ENCODE peak calls at places on chromosome 21, in six cellular contexts. One of them, this sample, is unnamed.

GRCh38 chr21:35045539-35046222 is 3.4 kb downstream of the RUNX1 start:
- DNase-seq in breast epithelium: no peak
- DNase-seq in heart right ventricle: no peak
- DNase-seq in H7: no peak
- DNase-seq in tibial nerve: no peak
- DNase-seq in left ventricle myocardium inferior: no peak
- DNase-seq in this sample: no peak

GRCh38 chr21:42631142-42631541 is 22.3 kb upstream of the PDE9A start:
- DNase-seq in breast epithelium: peak
- DNase-seq in heart right ventricle: no peak
- DNase-seq in H7: no peak
- DNase-seq in tibial nerve: no peak
- DNase-seq in left ventricle myocardium inferior: no peak
- DNase-seq in this sample: no peak

GRCh38 chr21:16502273-16502672 is 772.5 kb downstream of the USP25 start:
- DNase-seq in breast epithelium: no peak
- DNase-seq in heart right ventricle: no peak
- DNase-seq in H7: no peak
- DNase-seq in tibial nerve: no peak
- DNase-seq in left ventricle myocardium inferior: no peak
- DNase-seq in this sample: no peak

GRCh38 chr21:46557919-46558392 is 46.9 kb downstream of the S100B start:
- DNase-seq in breast epithelium: no peak
- DNase-seq in heart right ventricle: no peak
- DNase-seq in H7: peak
- DNase-seq in tibial nerve: no peak
- DNase-seq in left ventricle myocardium inferior: no peak
- DNase-seq in this sample: no peak

GRCh38 chr21:38148046-38148445 is 108.7 kb upstream of the KCNJ15 start:
- DNase-seq in breast epithelium: no peak
- DNase-seq in heart right ventricle: no peak
- DNase-seq in H7: no peak
- DNase-seq in tibial nerve: no peak
- DNase-seq in left ventricle myocardium inferior: no peak
- DNase-seq in this sample: no peak

GRCh38 chr21:37532868-37533780 is 166.6 kb downstream of the DYRK1A start:
- DNase-seq in breast epithelium: no peak
- DNase-seq in heart right ventricle: no peak
- DNase-seq in H7: no peak
- DNase-seq in tibial nerve: no peak
- DNase-seq in left ventricle myocardium inferior: no peak
- DNase-seq in this sample: no peak

GRCh38 chr21:46111193-46111571 is 13.3 kb downstream of the COL6A2 start:
- DNase-seq in breast epithelium: peak
- DNase-seq in heart right ventricle: peak
- DNase-seq in H7: no peak
- DNase-seq in tibial nerve: no peak
- DNase-seq in left ventricle myocardium inferior: no peak
- DNase-seq in this sample: no peak

GRCh38 chr21:16569679-16570078 is 839.9 kb downstream of the USP25 start:
- DNase-seq in breast epithelium: no peak
- DNase-seq in heart right ventricle: no peak
- DNase-seq in H7: no peak
- DNase-seq in tibial nerve: no peak
- DNase-seq in left ventricle myocardium inferior: no peak
- DNase-seq in this sample: no peak

GRCh38 chr21:34606621-34607020 is 8.3 kb downstream of the RCAN1 start:
- DNase-seq in breast epithelium: no peak
- DNase-seq in heart right ventricle: no peak
- DNase-seq in H7: no peak
- DNase-seq in tibial nerve: no peak
- DNase-seq in left ventricle myocardium inferior: no peak
- DNase-seq in this sample: peak

GRCh38 chr21:40770435-40771055 is 76.4 kb downstream of the DSCAM start:
- DNase-seq in breast epithelium: no peak
- DNase-seq in heart right ventricle: no peak
- DNase-seq in H7: no peak
- DNase-seq in tibial nerve: no peak
- DNase-seq in left ventricle myocardium inferior: no peak
- DNase-seq in this sample: peak

GRCh38 chr21:29558331-29558730 is 259.6 kb downstream of the BACH1 start:
- DNase-seq in breast epithelium: no peak
- DNase-seq in heart right ventricle: no peak
- DNase-seq in H7: no peak
- DNase-seq in tibial nerve: no peak
- DNase-seq in left ventricle myocardium inferior: no peak
- DNase-seq in this sample: no peak

GRCh38 chr21:29135481-29135880 is 5.0 kb downstream of the MAP3K7CL start:
- DNase-seq in breast epithelium: no peak
- DNase-seq in heart right ventricle: no peak
- DNase-seq in H7: no peak
- DNase-seq in tibial nerve: no peak
- DNase-seq in left ventricle myocardium inferior: no peak
- DNase-seq in this sample: no peak

GRCh38 chr21:31557421-31557955 is 102.0 kb upstream of the SOD1 start:
- DNase-seq in breast epithelium: no peak
- DNase-seq in heart right ventricle: no peak
- DNase-seq in H7: no peak
- DNase-seq in tibial nerve: no peak
- DNase-seq in left ventricle myocardium inferior: no peak
- DNase-seq in this sample: no peak

GRCh38 chr21:31558839-31559367 is 100.6 kb upstream of the SOD1 start:
- DNase-seq in breast epithelium: peak
- DNase-seq in heart right ventricle: peak
- DNase-seq in H7: peak
- DNase-seq in tibial nerve: peak
- DNase-seq in left ventricle myocardium inferior: peak
- DNase-seq in this sample: no peak

GRCh38 chr21:31557956-31558838 is 101.3 kb upstream of the SOD1 start:
- DNase-seq in breast epithelium: no peak
- DNase-seq in heart right ventricle: no peak
- DNase-seq in H7: peak
- DNase-seq in tibial nerve: no peak
- DNase-seq in left ventricle myocardium inferior: no peak
- DNase-seq in this sample: no peak

GRCh38 chr21:31559368-31560119 is 99.9 kb upstream of the SOD1 start:
- DNase-seq in breast epithelium: peak
- DNase-seq in heart right ventricle: peak
- DNase-seq in H7: peak
- DNase-seq in tibial nerve: peak
- DNase-seq in left ventricle myocardium inferior: peak
- DNase-seq in this sample: no peak

DNA sequence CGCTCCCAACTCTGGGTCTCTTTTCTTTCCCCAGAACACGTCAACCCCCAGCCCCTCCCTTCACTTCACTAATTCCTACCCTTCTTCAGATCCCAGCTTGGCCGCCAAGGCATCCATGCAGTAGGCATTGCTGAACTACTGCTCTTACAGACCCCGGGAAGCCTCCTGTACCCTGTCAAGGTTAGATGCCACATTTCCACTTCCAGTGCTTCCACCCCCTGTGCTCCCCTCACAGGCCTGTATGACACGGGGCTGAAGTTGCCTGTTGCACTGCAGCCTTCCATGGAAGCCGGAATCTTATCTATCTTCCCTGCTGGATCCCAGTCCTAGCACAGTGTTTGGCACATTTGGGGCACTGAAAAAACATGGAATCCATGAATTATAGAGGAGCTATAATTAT is 99.0 kb upstream of the SOD1 start:
- DNase-seq in breast epithelium: no peak
- DNase-seq in heart right ventricle: no peak
- DNase-seq in H7: no peak
- DNase-seq in tibial nerve: no peak
- DNase-seq in left ventricle myocardium inferior: no peak
- DNase-seq in this sample: no peak
- H3K4me3 ChIP-seq in breast epithelium: no peak
- H3K4me3 ChIP-seq in heart right ventricle: no peak
- H3K4me3 ChIP-seq in H7: no peak
- H3K4me3 ChIP-seq in tibial nerve: no peak
- H3K4me3 ChIP-seq in left ventricle myocardium inferior: no peak
- H3K4me3 ChIP-seq in this sample: no peak

GRCh38 chr21:27108228-27108627 is 141.3 kb upstream of the ADAMTS5 start:
- DNase-seq in breast epithelium: no peak
- DNase-seq in heart right ventricle: no peak
- DNase-seq in H7: no peak
- DNase-seq in tibial nerve: no peak
- DNase-seq in left ventricle myocardium inferior: no peak
- DNase-seq in this sample: no peak

GRCh38 chr21:27101533-27101932 is 134.6 kb upstream of the ADAMTS5 start:
- DNase-seq in breast epithelium: no peak
- DNase-seq in heart right ventricle: no peak
- DNase-seq in H7: no peak
- DNase-seq in tibial nerve: no peak
- DNase-seq in left ventricle myocardium inferior: no peak
- DNase-seq in this sample: no peak

GRCh38 chr21:27104749-27105439 is 138.0 kb upstream of the ADAMTS5 start:
- DNase-seq in breast epithelium: no peak
- DNase-seq in heart right ventricle: no peak
- DNase-seq in H7: no peak
- DNase-seq in tibial nerve: no peak
- DNase-seq in left ventricle myocardium inferior: no peak
- DNase-seq in this sample: no peak
- H3K4me3 ChIP-seq in breast epithelium: no peak
- H3K4me3 ChIP-seq in heart right ventricle: no peak
- H3K4me3 ChIP-seq in H7: no peak
- H3K4me3 ChIP-seq in tibial nerve: no peak
- H3K4me3 ChIP-seq in left ventricle myocardium inferior: no peak
- H3K4me3 ChIP-seq in this sample: no peak

DNA sequence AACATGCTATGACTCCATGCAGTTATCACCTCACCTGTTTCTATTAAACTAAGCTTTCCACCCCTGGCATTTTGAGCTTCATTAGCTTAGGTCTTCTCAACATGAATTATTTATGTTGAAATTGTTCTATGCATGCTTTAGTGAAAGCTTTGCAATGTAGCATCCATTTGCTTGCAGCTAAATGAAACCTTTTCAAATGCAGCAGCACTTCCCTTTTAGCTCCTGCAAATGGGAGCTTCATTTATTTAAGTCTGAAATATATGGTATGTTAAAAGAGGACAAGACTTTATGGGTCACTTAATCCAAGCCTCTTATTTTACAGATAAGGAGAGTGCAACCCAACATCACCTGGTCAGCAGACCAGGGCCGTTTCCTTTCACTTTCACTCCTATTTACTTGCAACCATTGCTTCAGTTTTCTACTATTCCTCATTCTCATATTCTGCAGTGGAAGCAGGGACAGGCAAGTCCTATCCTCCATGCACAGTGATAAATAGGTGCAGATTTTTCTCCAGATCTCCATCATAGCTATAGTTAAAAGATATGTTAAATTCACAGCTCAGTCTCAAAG is 56.4 kb upstream of the SAMSN1 start:
- DNase-seq in breast epithelium: no peak
- DNase-seq in heart right ventricle: no peak
- DNase-seq in H7: no peak
- DNase-seq in tibial nerve: no peak
- DNase-seq in left ventricle myocardium inferior: no peak
- DNase-seq in this sample: no peak
- H3K4me3 ChIP-seq in breast epithelium: no peak
- H3K4me3 ChIP-seq in heart right ventricle: no peak
- H3K4me3 ChIP-seq in H7: no peak
- H3K4me3 ChIP-seq in tibial nerve: peak
- H3K4me3 ChIP-seq in left ventricle myocardium inferior: no peak
- H3K4me3 ChIP-seq in this sample: no peak

GRCh38 chr21:33069645-33069993 is 322 bp upstream of the OLIG1 start:
- DNase-seq in breast epithelium: no peak
- DNase-seq in heart right ventricle: no peak
- DNase-seq in H7: no peak
- DNase-seq in tibial nerve: no peak
- DNase-seq in left ventricle myocardium inferior: no peak
- DNase-seq in this sample: no peak
- H3K4me3 ChIP-seq in breast epithelium: peak
- H3K4me3 ChIP-seq in heart right ventricle: peak
- H3K4me3 ChIP-seq in H7: no peak
- H3K4me3 ChIP-seq in tibial nerve: peak
- H3K4me3 ChIP-seq in left ventricle myocardium inferior: peak
- H3K4me3 ChIP-seq in this sample: peak

GRCh38 chr21:44285547-44285992 is at the start of gene AIRE:
- DNase-seq in breast epithelium: no peak
- DNase-seq in heart right ventricle: no peak
- DNase-seq in H7: peak
- DNase-seq in tibial nerve: no peak
- DNase-seq in left ventricle myocardium inferior: no peak
- DNase-seq in this sample: no peak
- H3K4me3 ChIP-seq in breast epithelium: peak
- H3K4me3 ChIP-seq in heart right ventricle: peak
- H3K4me3 ChIP-seq in H7: peak
- H3K4me3 ChIP-seq in tibial nerve: peak
- H3K4me3 ChIP-seq in left ventricle myocardium inferior: peak
- H3K4me3 ChIP-seq in this sample: no peak

GRCh38 chr21:44523567-44524181 is 16.3 kb downstream of the KRTAP10-1 start:
- DNase-seq in breast epithelium: no peak
- DNase-seq in heart right ventricle: no peak
- DNase-seq in H7: no peak
- DNase-seq in tibial nerve: no peak
- DNase-seq in left ventricle myocardium inferior: no peak
- DNase-seq in this sample: no peak

GRCh38 chr21:44521301-44521927 is 18.6 kb downstream of the KRTAP10-1 start:
- DNase-seq in breast epithelium: peak
- DNase-seq in heart right ventricle: no peak
- DNase-seq in H7: peak
- DNase-seq in tibial nerve: no peak
- DNase-seq in left ventricle myocardium inferior: peak
- DNase-seq in this sample: no peak

GRCh38 chr21:44522753-44523204 is 17.2 kb downstream of the KRTAP10-1 start:
- DNase-seq in breast epithelium: peak
- DNase-seq in heart right ventricle: no peak
- DNase-seq in H7: no peak
- DNase-seq in tibial nerve: no peak
- DNase-seq in left ventricle myocardium inferior: no peak
- DNase-seq in this sample: no peak

GRCh38 chr21:44520326-44521300 is 19.4 kb downstream of the KRTAP10-1 start:
- DNase-seq in breast epithelium: peak
- DNase-seq in heart right ventricle: no peak
- DNase-seq in H7: peak
- DNase-seq in tibial nerve: no peak
- DNase-seq in left ventricle myocardium inferior: peak
- DNase-seq in this sample: no peak

DNA sequence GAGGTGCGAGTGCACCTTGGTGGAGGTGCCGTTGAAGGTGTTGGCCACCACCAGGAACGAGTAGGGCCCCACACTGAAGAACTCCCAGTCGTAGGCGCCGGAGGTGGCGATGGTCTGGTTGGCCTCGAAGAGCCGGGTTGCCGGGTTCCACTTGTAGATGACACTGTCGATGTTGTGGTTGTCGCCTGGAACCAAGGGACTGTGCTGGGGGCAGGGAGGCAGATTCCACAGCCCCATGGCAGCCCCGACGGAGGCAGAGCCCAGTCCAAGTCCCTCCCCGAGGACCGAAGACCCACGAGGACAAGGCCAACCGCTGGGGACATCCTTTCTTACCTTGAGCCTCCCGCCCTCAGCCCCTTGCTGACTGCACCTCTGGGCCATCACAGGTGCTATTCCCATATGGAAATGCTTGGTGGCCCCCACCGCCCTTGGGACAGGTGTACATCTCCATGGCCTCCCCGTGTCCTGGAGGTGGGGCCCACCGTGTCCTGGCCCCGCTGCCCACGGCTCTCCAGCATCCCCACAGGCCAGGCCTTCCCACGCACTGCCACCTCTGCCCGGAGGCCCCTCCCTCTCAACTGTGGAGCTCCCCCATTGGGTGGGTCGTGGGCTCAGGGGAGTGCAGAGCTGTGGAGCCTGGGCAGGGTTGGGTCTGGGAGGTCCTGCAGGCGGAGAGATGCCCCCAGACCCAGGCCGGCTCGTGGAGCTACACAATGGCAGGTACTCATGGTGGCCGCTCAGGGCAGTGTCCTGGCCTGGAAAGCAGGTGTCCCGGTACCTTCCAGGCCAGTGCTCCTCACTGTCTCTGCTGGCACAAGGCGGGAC is 17.9 kb downstream of the KRTAP10-1 start:
- DNase-seq in breast epithelium: peak
- DNase-seq in heart right ventricle: no peak
- DNase-seq in H7: peak
- DNase-seq in tibial nerve: no peak
- DNase-seq in left ventricle myocardium inferior: peak
- DNase-seq in this sample: no peak
- H3K4me3 ChIP-seq in breast epithelium: no peak
- H3K4me3 ChIP-seq in heart right ventricle: no peak
- H3K4me3 ChIP-seq in H7: no peak
- H3K4me3 ChIP-seq in tibial nerve: no peak
- H3K4me3 ChIP-seq in left ventricle myocardium inferior: no peak
- H3K4me3 ChIP-seq in this sample: no peak

This sample was measured in HAP-1.